ENCODE peak calls at places on chromosomes 7 and 10, in eight cellular contexts. One of them, this sample, is unnamed.

GRCh38 chr10:26422977-26423376 is 15.2 kb upstream of the APBB1IP start:
- DNase-seq in right lobe of liver: no peak
- DNase-seq in HFFc6: no peak
- DNase-seq in left lung: no peak
- DNase-seq in WTC11: no peak
- DNase-seq in mucosa of descending colon: no peak
- DNase-seq in AG09309: no peak
- DNase-seq in Panc1: no peak
- DNase-seq in this sample: no peak

GRCh38 chr7:8190121-8190895 is 71.7 kb downstream of the ICA1 start:
- DNase-seq in right lobe of liver: peak
- DNase-seq in HFFc6: peak
- DNase-seq in left lung: no peak
- DNase-seq in WTC11: peak
- DNase-seq in mucosa of descending colon: no peak
- DNase-seq in AG09309: peak
- DNase-seq in Panc1: peak
- DNase-seq in this sample: peak

GRCh38 chr10:70296406-70296899 is 12.6 kb upstream of the NPFFR1 start:
- DNase-seq in right lobe of liver: peak
- DNase-seq in HFFc6: peak
- DNase-seq in left lung: peak
- DNase-seq in WTC11: no peak
- DNase-seq in mucosa of descending colon: peak
- DNase-seq in AG09309: peak
- DNase-seq in Panc1: peak
- DNase-seq in this sample: no peak

GRCh38 chr7:135353832-135354231 is 120.2 kb downstream of the STRA8 start:
- DNase-seq in right lobe of liver: no peak
- DNase-seq in HFFc6: no peak
- DNase-seq in left lung: no peak
- DNase-seq in WTC11: no peak
- DNase-seq in mucosa of descending colon: no peak
- DNase-seq in AG09309: no peak
- DNase-seq in Panc1: no peak
- DNase-seq in this sample: no peak

GRCh38 chr10:504131-504611 is 185.3 kb downstream of the DIP2C start:
- DNase-seq in right lobe of liver: no peak
- DNase-seq in HFFc6: no peak
- DNase-seq in left lung: peak
- DNase-seq in WTC11: no peak
- DNase-seq in mucosa of descending colon: peak
- DNase-seq in AG09309: no peak
- DNase-seq in Panc1: no peak
- DNase-seq in this sample: no peak

GRCh38 chr7:159091480-159092475 is 52.9 kb downstream of the VIPR2 start:
- DNase-seq in right lobe of liver: no peak
- DNase-seq in HFFc6: no peak
- DNase-seq in left lung: no peak
- DNase-seq in WTC11: no peak
- DNase-seq in mucosa of descending colon: no peak
- DNase-seq in AG09309: no peak
- DNase-seq in Panc1: no peak
- DNase-seq in this sample: no peak

GRCh38 chr10:44424953-44425352 is 40.1 kb upstream of the CXCL12 start:
- DNase-seq in right lobe of liver: no peak
- DNase-seq in HFFc6: no peak
- DNase-seq in left lung: no peak
- DNase-seq in WTC11: no peak
- DNase-seq in mucosa of descending colon: no peak
- DNase-seq in AG09309: no peak
- DNase-seq in Panc1: no peak
- DNase-seq in this sample: no peak

GRCh38 chr10:45377321-45377720 is 3.3 kb downstream of the ALOX5 start:
- DNase-seq in right lobe of liver: no peak
- DNase-seq in HFFc6: no peak
- DNase-seq in left lung: no peak
- DNase-seq in WTC11: no peak
- DNase-seq in mucosa of descending colon: no peak
- DNase-seq in AG09309: no peak
- DNase-seq in Panc1: no peak
- DNase-seq in this sample: no peak

GRCh38 chr10:43060291-43060690 is 16.6 kb upstream of the RET start:
- DNase-seq in right lobe of liver: peak
- DNase-seq in HFFc6: no peak
- DNase-seq in left lung: peak
- DNase-seq in WTC11: no peak
- DNase-seq in mucosa of descending colon: peak
- DNase-seq in AG09309: no peak
- DNase-seq in Panc1: no peak
- DNase-seq in this sample: no peak

GRCh38 chr10:17780727-17781126 is 28.4 kb upstream of the MRC1 start:
- DNase-seq in right lobe of liver: no peak
- DNase-seq in HFFc6: no peak
- DNase-seq in left lung: no peak
- DNase-seq in WTC11: no peak
- DNase-seq in mucosa of descending colon: no peak
- DNase-seq in AG09309: no peak
- DNase-seq in Panc1: no peak
- DNase-seq in this sample: no peak

GRCh38 chr10:22244001-22244400 is 26.2 kb upstream of the EBLN1 start:
- DNase-seq in right lobe of liver: no peak
- DNase-seq in HFFc6: no peak
- DNase-seq in left lung: no peak
- DNase-seq in WTC11: peak
- DNase-seq in mucosa of descending colon: no peak
- DNase-seq in AG09309: no peak
- DNase-seq in Panc1: no peak
- DNase-seq in this sample: no peak
- TF ChIP-seq CTCF in right lobe of liver: no peak
- TF ChIP-seq CTCF in HFFc6: peak
- TF ChIP-seq CTCF in left lung: no peak
- TF ChIP-seq CTCF in WTC11: no peak
- TF ChIP-seq CTCF in mucosa of descending colon: no peak
- TF ChIP-seq CTCF in AG09309: no peak
- TF ChIP-seq CTCF in Panc1: peak
- TF ChIP-seq CTCF in this sample: no peak

DNA sequence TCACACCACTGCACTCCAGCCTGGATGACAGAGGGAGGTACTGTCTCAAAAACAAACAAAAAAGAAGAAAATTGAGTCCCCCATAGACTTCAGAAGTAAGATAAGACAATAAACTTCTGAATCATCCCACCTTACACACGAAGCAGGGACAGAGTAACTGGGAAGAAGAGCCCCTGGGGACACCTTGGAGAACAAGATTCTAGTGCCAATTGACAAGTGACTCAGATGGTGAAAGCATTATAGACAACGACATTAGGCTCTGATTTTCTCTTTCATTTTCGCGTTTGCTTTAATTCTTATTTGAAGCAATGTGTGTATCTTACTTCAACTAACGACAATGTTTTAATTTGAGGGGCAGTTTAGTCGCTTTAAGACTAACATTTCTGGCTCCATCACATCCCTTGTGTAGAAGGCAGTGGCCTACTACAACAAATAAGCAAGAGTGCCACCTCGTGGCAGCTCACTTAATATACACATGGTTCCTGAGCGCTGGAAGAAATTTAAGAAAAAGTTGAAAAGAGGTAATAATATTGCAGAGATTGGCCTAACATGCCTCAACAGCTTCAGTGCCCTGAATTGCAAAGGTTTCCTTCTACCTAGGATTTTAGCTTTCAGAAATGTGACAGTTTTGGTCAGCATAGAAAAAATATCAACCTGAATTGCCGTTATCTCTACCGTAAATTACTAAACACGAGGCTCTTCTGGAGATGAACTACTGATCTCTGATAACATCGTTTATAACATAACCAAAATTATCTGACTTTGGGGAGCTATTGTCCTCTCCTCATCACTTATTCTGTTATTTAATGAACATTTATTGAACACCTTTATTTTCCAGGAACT is 36.7 kb downstream of the ASNS start:
- DNase-seq in right lobe of liver: peak
- DNase-seq in HFFc6: peak
- DNase-seq in left lung: no peak
- DNase-seq in WTC11: peak
- DNase-seq in mucosa of descending colon: no peak
- DNase-seq in AG09309: peak
- DNase-seq in Panc1: peak
- DNase-seq in this sample: peak
- TF ChIP-seq CTCF in right lobe of liver: peak
- TF ChIP-seq CTCF in HFFc6: peak
- TF ChIP-seq CTCF in left lung: peak
- TF ChIP-seq CTCF in WTC11: peak
- TF ChIP-seq CTCF in mucosa of descending colon: peak
- TF ChIP-seq CTCF in AG09309: peak
- TF ChIP-seq CTCF in Panc1: peak
- TF ChIP-seq CTCF in this sample: peak

GRCh38 chr7:110397927-110398660 is 692.8 kb upstream of the LRRN3 start:
- DNase-seq in right lobe of liver: no peak
- DNase-seq in HFFc6: no peak
- DNase-seq in left lung: no peak
- DNase-seq in WTC11: peak
- DNase-seq in mucosa of descending colon: no peak
- DNase-seq in AG09309: no peak
- DNase-seq in Panc1: no peak
- DNase-seq in this sample: no peak
- TF ChIP-seq CTCF in right lobe of liver: no peak
- TF ChIP-seq CTCF in HFFc6: no peak
- TF ChIP-seq CTCF in left lung: no peak
- TF ChIP-seq CTCF in WTC11: no peak
- TF ChIP-seq CTCF in mucosa of descending colon: no peak
- TF ChIP-seq CTCF in AG09309: no peak
- TF ChIP-seq CTCF in Panc1: no peak
- TF ChIP-seq CTCF in this sample: no peak

GRCh38 chr10:133129854-133130495 is 30.0 kb upstream of the KNDC1 start:
- DNase-seq in right lobe of liver: peak
- DNase-seq in HFFc6: no peak
- DNase-seq in left lung: peak
- DNase-seq in WTC11: no peak
- DNase-seq in mucosa of descending colon: no peak
- DNase-seq in AG09309: no peak
- DNase-seq in Panc1: no peak
- DNase-seq in this sample: no peak
- TF ChIP-seq CTCF in right lobe of liver: no peak
- TF ChIP-seq CTCF in HFFc6: no peak
- TF ChIP-seq CTCF in left lung: no peak
- TF ChIP-seq CTCF in WTC11: no peak
- TF ChIP-seq CTCF in mucosa of descending colon: no peak
- TF ChIP-seq CTCF in AG09309: no peak
- TF ChIP-seq CTCF in Panc1: no peak
- TF ChIP-seq CTCF in this sample: no peak